ENCODE peak calls at places on chromosomes 12 and 14, in six cellular contexts. C, S, O, F, R and E are unnamed samples. For H3K4me1 and H3K9me3, the result is how much of the 10 kb centered on the place peaks cover.

GRCh38 chr12:470133-470532 is 10.4 kb downstream of the B4GALNT3 start:
- DNase-seq in C (no peak), O (no peak), R (no peak), F (no peak), S (no peak), E (no peak)

GRCh38 chr14:104913413-104913812 is 11.3 kb upstream of the PLD4 start:
- DNase-seq in R (no peak), S (no peak), O (no peak), C (no peak), F (no peak), E (no peak)

GRCh38 chr12:51915003-51915625 is 7.8 kb downstream of the ACVRL1 start:
- DNase-seq in O (no peak), S (no peak), C (no peak), F (no peak), R (no peak), E (no peak)

GRCh38 chr14:90604356-90604755 is 207.5 kb downstream of the CALM1 start:
- DNase-seq in R (no peak), O (no peak), C (no peak), S (no peak), F (no peak), E (no peak)

GRCh38 chr12:33514893-33515292 is 75.3 kb upstream of the SYT10 start:
- DNase-seq in S (no peak), C (no peak), F (no peak), R (no peak), O (no peak), E (no peak)

GRCh38 chr14:99545574-99545973 is 58.4 kb downstream of the CCDC85C start:
- DNase-seq in O (no peak), F (no peak), C (no peak), R (no peak), S (no peak), E (no peak)

GRCh38 chr12:108832208-108832607 is 25.2 kb downstream of the SSH1 start:
- DNase-seq in O (no peak), S (no peak), F (no peak), C (no peak), R (peak), E (no peak)

GRCh38 chr12:42090899-42091298 is 53.8 kb downstream of the GXYLT1 start:
- DNase-seq in R (no peak), C (no peak), O (no peak), F (no peak), S (no peak), E (no peak)

GRCh38 chr12:40336573-40337199 is 111.9 kb downstream of the LRRK2 start:
- DNase-seq in R (no peak), F (no peak), O (no peak), C (no peak), S (no peak), E (no peak)

GRCh38 chr14:90976076-90976475 is 84.4 kb downstream of the RPS6KA5 start:
- DNase-seq in F (no peak), S (no peak), R (no peak), O (no peak), C (no peak), E (no peak)

GRCh38 chr12:50924439-50925341 is 27.7 kb upstream of the HIGD1C start:
- DNase-seq in F (peak), C (peak), S (peak), R (peak), O (no peak), E (no peak)

GRCh38 chr14:96567289-96567899 is 65.2 kb downstream of the PAPOLA start:
- DNase-seq in F (no peak), S (no peak), O (no peak), R (no peak), C (no peak), E (no peak)

GRCh38 chr12:87670448-87670847 is 358.8 kb downstream of the C12orf50 start:
- DNase-seq in S (no peak), C (no peak), O (no peak), F (no peak), R (no peak), E (no peak)

GRCh38 chr12:117092886-117093285 is 6.3 kb downstream of the TESC start:
- DNase-seq in S (no peak), F (no peak), C (no peak), O (no peak), R (peak), E (no peak)

GRCh38 chr12:503111-503761 is 43.5 kb downstream of the B4GALNT3 start:
- DNase-seq in O (no peak), R (no peak), F (peak), C (peak), S (peak), E (peak)

GRCh38 chr12:122825773-122826724 is 9.2 kb upstream of the HIP1R start:
- DNase-seq in F (no peak), O (no peak), R (peak), S (no peak), C (no peak), E (no peak)

GRCh38 chr12:50041461-50041860 is 15.9 kb upstream of the ASIC1 start:
- DNase-seq in S (no peak), O (no peak), R (peak), C (no peak), F (no peak), E (no peak)

GRCh38 chr12:113912761-113913295 is 53.3 kb downstream of the RBM19 start:
- DNase-seq in R (peak), S (peak), C (peak), F (peak), O (peak), E (peak)
- TF ChIP-seq POLR2AphosphoS5 in R (no peak), S (no peak), C (no peak), F (no peak), O (no peak), E (no peak)

DNA sequence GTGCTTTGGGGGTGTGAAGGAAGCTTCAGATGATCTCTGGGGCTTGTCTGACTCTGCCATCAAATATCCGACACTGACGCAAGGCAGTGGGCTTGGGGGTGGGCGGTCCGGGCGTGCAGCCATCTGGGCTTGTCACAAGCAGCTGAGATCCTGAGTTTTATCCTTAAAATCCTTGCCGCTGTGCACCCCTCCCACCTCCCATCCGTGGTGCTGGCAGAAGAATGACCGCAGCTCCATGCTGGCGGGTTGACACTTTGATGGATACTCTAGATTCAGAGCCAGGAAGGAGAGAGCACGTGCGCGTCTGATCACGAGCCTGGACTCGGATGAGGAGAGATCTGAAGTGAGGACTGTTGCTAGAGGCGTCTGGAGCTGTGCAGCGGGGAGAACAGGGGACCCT is 3.0 kb downstream of the ZFYVE21 start:
- DNase-seq in S (no peak), O (no peak), R (no peak), F (no peak), C (no peak), E (no peak)
- H3K4me1 ChIP-seq in S (under half), O (under half), R (half or more), F (half or more), C (half or more), E (half or more)

GRCh38 chr12:46926536-46926935 is 100.7 kb upstream of the SLC38A4 start:
- DNase-seq in O (no peak), R (no peak), S (no peak), C (no peak), F (no peak), E (no peak)
- H3K9me3 ChIP-seq in O (under half), R (under half), S (under half), C (under half), F (under half), E (under half)

DNA sequence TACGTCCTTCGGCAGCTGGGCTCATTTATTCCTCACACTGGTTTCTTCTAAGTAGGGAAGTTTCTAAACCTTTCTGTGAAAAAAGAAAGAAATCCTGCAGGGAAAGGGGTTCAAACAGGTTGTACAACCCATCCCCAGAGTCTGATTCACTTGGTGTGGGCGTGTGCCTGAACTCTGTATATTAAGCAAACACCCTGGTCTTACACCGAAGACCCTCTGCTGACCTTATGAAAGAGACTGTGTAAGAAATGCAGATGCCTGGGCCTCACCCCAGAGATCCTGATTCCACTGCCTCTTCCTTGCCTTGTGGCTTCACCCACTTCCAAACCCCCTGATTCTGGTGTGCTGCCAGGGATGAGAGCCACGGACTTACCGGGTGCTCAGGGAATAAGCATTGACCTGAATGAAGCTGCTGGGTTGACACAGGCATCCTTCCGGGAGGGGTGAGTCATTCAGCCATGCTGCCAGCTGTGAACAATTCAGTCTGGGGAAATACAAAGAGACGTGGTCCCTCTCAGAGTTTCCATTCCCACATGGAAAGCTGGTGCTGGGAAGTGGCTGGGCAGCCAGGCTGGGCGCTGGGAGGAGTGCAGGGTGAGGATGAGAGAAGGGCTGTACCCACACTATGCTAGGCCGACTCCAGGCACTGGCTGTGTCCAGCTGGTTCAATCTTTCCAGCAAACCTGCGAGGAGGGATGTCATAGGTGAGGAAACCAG is 26.5 kb upstream of the ACTN1 start:
- DNase-seq in R (no peak), S (peak), O (peak), F (peak), C (peak), E (peak)
- TF ChIP-seq POLR2AphosphoS5 in R (peak), S (peak), O (no peak), F (peak), C (peak), E (peak)

GRCh38 chr12:110579239-110579888 is 3.8 kb downstream of the PPTC7 start:
- DNase-seq in C (no peak), O (no peak), S (no peak), F (no peak), R (no peak), E (no peak)
- H3K4me1 ChIP-seq in C (under half), O (under half), S (under half), F (half or more), R (half or more), E (half or more)

GRCh38 chr12:90589966-90590365 is 365.0 kb downstream of the CCER1 start:
- DNase-seq in S (no peak), O (no peak), C (no peak), R (no peak), F (no peak), E (no peak)
- H3K9me3 ChIP-seq in S (under half), O (under half), C (under half), R (under half), F (under half), E (under half)

GRCh38 chr12:69553626-69554248 is 31.5 kb upstream of the CCT2 start:
- DNase-seq in S (peak), C (no peak), F (no peak), O (no peak), R (no peak), E (no peak)
- TF ChIP-seq POLR2AphosphoS5 in S (no peak), C (no peak), F (no peak), O (no peak), R (no peak), E (no peak)

GRCh38 chr14:74417201-74417600 is 8.8 kb downstream of the SYNDIG1L start:
- DNase-seq in F (no peak), R (no peak), C (no peak), S (no peak), O (no peak), E (no peak)
- H3K4me1 ChIP-seq in F (under half), R (under half), C (under half), S (under half), O (under half), E (under half)